ENCODE peak calls at places on chromosomes 7 and 10, in six cellular contexts. D is esophagus squamous epithelium, R is body of pancreas, B is adrenal gland, V is ovary, Q is IMR-90. L is an unnamed sample.

GRCh38 chr10:52454476-52454875 is 140.4 kb downstream of the DKK1 start:
- DNase-seq in Q (no peak), R (no peak), V (no peak), B (no peak), D (no peak), L (no peak)

GRCh38 chr7:123787227-123788007 is 38.6 kb upstream of the WASL start:
- DNase-seq in V (no peak), R (no peak), B (peak), Q (no peak), D (no peak), L (no peak)

GRCh38 chr10:35848412-35848811 is 206.3 kb upstream of the FZD8 start:
- DNase-seq in D (no peak), Q (no peak), V (no peak), B (no peak), R (no peak), L (no peak)

GRCh38 chr7:23426876-23427275 is 43.4 kb downstream of the IGF2BP3 start:
- DNase-seq in Q (peak), D (no peak), B (no peak), V (no peak), R (no peak), L (no peak)

GRCh38 chr10:107163904-107164861 is at the start of gene SORCS1:
- DNase-seq in V (no peak), R (peak), D (no peak), Q (no peak), B (no peak), L (peak)

GRCh38 chr7:111803015-111803758 is 240.9 kb upstream of the IMMP2L start:
- DNase-seq in R (no peak), V (no peak), D (no peak), B (no peak), Q (peak), L (no peak)

GRCh38 chr10:119111968-119112515 is 8.1 kb downstream of the DENND10 start:
- DNase-seq in Q (peak), B (no peak), R (no peak), V (no peak), D (no peak), L (no peak)

GRCh38 chr7:82293467-82293866 is 150.1 kb downstream of the CACNA2D1 start:
- DNase-seq in B (no peak), R (no peak), V (no peak), Q (no peak), D (no peak), L (no peak)

GRCh38 chr7:142806021-142806353 is 35.2 kb downstream of the PRSS2 start:
- DNase-seq in Q (no peak), R (no peak), V (no peak), B (no peak), D (no peak), L (no peak)

GRCh38 chr7:142803901-142804300 is 33.1 kb downstream of the PRSS2 start:
- DNase-seq in B (no peak), Q (no peak), D (no peak), V (no peak), R (no peak), L (no peak)

GRCh38 chr7:142806957-142807356 is 36.2 kb downstream of the PRSS2 start:
- DNase-seq in Q (no peak), B (no peak), V (no peak), D (no peak), R (no peak), L (no peak)

GRCh38 chr7:142805350-142806020 is 34.7 kb downstream of the PRSS2 start:
- DNase-seq in B (no peak), Q (no peak), D (no peak), V (no peak), R (no peak), L (no peak)

DNA sequence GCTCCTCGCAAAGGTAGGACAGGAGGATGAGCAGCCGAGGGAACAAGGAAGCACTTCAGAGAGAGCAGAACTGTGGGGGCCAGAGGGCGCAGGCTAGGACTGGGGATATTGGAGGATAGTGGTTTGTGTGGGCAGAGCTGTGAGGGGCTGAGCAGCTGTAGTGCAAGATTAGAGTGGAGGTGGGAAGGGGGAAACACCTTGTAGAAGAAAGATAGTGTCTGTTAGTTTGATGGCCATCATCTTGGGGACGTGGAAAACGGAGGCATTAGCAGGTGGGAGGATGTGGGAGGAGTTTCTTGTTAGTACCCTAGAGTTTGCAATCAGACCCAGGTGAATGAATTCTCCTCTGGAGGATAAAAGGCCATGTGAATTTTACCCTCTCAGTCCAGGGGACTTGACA is 33.9 kb downstream of the PRSS2 start:
- DNase-seq in D (no peak), R (no peak), B (no peak), V (no peak), Q (no peak), L (no peak)
- TF ChIP-seq POLR2A in D (no peak), R (no peak), B (no peak), V (no peak), Q (no peak), L (no peak)

DNA sequence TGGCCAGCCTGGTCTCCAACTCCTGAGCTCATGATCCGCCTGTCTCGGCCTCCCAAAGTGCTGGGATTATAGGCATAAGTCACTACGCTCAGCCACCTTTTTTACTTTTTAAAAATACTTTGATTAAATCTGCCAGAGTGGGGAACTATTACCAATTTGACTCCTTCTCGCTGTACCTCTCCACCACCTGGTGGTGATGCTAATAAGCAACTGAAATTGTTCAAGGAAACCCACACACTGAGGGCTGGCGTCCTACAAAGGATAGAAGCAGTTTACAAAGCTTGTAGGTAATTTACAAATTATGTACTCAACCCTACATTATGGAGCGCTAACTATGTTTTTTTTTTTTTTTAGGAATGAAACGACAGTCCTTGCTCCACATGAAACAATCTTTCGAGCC is 111.1 kb downstream of the CPED1 start:
- DNase-seq in V (no peak), Q (no peak), D (no peak), R (no peak), B (no peak), L (no peak)
- TF ChIP-seq CTCF in V (no peak), Q (peak), D (no peak), R (no peak), B (no peak), L (no peak)

GRCh38 chr10:68562666-68563522 is 2.8 kb downstream of the TET1 start:
- DNase-seq in Q (peak), R (no peak), V (no peak), D (no peak), B (no peak), L (no peak)
- H3K27ac ChIP-seq in Q (peak), R (no peak), V (peak), D (peak), B (no peak), L (no peak)

GRCh38 chr10:11167233-11167979 is 149.7 kb downstream of the CELF2 start:
- DNase-seq in R (no peak), V (no peak), D (no peak), B (no peak), Q (no peak), L (no peak)

GRCh38 chr10:11162828-11163599 is 145.3 kb downstream of the CELF2 start:
- DNase-seq in R (peak), B (peak), V (no peak), D (peak), Q (no peak), L (peak)

GRCh38 chr10:11165591-11166543 is 148.2 kb downstream of the CELF2 start:
- DNase-seq in Q (no peak), B (no peak), D (no peak), R (peak), V (peak), L (peak)

GRCh38 chr10:11163990-11164805 is 146.5 kb downstream of the CELF2 start:
- DNase-seq in B (no peak), Q (no peak), D (no peak), R (no peak), V (no peak), L (no peak)

DNA sequence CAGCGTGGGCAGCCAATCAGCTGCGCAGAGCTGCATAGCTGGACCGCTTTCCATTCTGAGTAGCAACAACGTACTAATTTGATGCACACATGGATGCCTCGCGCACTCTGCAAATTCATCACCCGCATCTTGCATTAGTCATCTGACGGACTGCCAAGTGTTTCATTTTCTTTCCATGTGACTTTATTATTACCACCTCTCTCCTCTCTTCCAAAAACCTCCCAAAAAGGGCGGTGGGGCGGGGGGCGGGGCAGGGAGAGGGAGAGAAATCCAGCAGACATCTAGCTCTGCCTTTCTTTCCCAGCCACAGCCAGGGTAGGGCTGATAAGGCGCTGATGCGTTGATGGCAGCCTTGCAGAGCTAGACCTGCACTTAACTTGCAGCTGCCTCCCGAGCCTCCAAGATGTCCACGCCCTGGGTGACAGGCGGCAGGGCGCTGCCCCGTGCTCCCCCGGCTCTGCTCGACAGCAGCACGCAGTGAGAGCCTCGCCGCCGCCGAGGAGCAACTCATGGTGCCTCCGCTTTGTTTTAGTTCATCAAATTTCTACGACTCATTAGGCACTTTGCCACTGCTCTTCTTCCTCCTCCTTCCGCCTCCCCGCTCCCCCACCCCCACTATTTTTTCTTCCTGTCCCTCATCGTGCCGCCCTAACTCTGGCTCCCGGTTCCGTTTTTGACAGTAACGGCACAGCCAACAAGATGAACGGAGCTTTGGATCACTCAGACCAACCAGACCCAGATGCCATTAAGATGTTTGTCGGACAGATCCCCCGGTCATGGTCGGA is 147.3 kb downstream of the CELF2 start:
- DNase-seq in V (peak), R (peak), Q (peak), B (peak), D (no peak), L (peak)
- TF ChIP-seq POLR2A in V (no peak), R (no peak), Q (no peak), B (peak), D (peak), L (no peak)

DNA sequence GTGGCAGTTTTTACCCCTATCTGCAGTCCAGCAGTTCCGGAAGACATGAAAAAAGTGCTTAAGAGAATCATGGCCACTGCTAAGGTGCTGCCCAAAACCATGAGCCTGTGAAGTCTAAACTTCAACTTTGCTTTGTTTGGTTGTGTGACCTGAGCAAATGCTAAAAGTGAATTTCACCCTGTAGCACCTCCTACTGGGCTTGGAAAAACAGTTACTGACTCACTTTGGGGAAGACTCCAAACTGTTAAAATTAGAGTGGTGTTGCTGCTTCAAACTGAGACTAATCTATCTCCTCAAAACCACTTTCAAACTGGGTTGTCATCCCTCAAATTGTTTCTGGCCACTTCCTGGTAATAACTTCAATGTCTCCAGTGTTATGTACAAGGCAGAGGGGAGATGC is 21.3 kb downstream of the MKX start:
- DNase-seq in V (no peak), Q (no peak), B (no peak), D (no peak), R (no peak), L (no peak)
- TF ChIP-seq CTCF in V (no peak), Q (peak), B (no peak), D (no peak), R (no peak), L (no peak)

GRCh38 chr7:57876-58275 is 134.5 kb upstream of the FAM20C start:
- DNase-seq in D (no peak), Q (no peak), R (no peak), B (peak), V (no peak), L (no peak)

GRCh38 chr7:60706-61105 is 131.7 kb upstream of the FAM20C start:
- DNase-seq in R (no peak), B (peak), D (no peak), V (no peak), Q (no peak), L (no peak)

GRCh38 chr7:59986-60675 is 132.2 kb upstream of the FAM20C start:
- DNase-seq in B (peak), V (no peak), D (no peak), Q (no peak), R (no peak), L (no peak)

GRCh38 chr7:58316-58715 is 134.1 kb upstream of the FAM20C start:
- DNase-seq in Q (no peak), R (no peak), B (peak), V (no peak), D (no peak), L (no peak)

GRCh38 chr7:59079-59825 is 133.1 kb upstream of the FAM20C start:
- DNase-seq in D (no peak), V (no peak), Q (no peak), R (no peak), B (peak), L (no peak)
- H3K27ac ChIP-seq in D (no peak), V (no peak), Q (no peak), R (no peak), B (no peak), L (no peak)

GRCh38 chr10:63630085-63630927 is 109.1 kb downstream of the REEP3 start:
- DNase-seq in R (peak), D (peak), Q (peak), B (peak), V (peak), L (peak)
- TF ChIP-seq POLR2A in R (peak), D (peak), Q (peak), B (peak), V (peak), L (peak)

GRCh38 chr7:131010029-131010705 is 276.2 kb upstream of the KLF14 start:
- DNase-seq in R (no peak), B (no peak), V (no peak), D (no peak), Q (no peak), L (no peak)

GRCh38 chr7:131010714-131011436 is 276.9 kb upstream of the KLF14 start:
- DNase-seq in Q (peak), V (no peak), D (no peak), B (no peak), R (no peak), L (no peak)

GRCh38 chr7:131008840-131009651 is 275.0 kb upstream of the KLF14 start:
- DNase-seq in Q (peak), B (no peak), D (no peak), R (no peak), V (no peak), L (no peak)

GRCh38 chr7:131004371-131004770 is 270.4 kb upstream of the KLF14 start:
- DNase-seq in Q (no peak), D (no peak), V (no peak), B (no peak), R (no peak), L (no peak)

DNA sequence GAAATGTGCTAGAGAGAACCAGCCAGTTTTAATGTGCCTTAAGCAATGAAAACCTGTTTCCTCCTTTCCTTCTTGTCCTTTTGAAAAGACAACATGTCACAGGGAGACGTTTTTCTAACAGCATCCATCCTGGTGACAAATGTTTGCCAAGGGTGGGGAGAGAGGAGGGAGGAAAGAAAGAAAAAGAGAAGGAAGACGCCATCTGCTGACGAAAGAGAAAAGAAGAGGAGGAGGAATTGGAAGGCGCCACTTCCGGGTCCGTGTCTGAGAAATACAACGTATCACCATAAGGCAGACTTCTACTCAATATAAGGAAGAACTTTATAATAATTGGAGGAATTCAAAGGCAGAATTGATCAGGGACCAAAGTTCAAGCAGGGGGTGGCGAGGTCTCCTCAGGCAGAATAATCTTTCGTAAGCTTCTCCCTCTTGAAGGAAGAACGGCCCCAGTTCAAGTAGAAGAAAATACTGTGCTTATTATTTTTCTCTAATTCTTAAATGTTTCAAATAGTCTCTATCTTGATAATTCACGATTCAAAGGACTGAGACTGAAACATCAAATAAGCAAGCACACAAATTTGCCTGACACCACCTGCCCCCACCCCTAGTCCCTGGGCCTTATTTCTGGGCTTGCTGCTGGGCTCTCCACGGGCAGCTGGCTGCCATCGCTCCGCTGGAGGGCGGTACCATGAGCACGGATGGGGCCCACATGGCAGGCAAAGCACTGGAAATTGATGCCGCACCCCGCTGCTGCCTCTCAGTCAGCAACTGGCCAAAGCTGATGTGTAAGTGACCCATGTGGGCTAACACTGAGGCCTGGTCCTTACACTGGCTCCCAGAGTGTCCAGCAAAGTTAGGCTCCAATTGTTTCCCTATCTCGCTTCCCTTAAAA is 273.7 kb upstream of the KLF14 start:
- DNase-seq in R (peak), V (peak), Q (peak), D (no peak), B (peak), L (peak)
- TF ChIP-seq CTCF in R (peak), V (no peak), Q (peak), D (peak), B (peak), L (no peak)

DNA sequence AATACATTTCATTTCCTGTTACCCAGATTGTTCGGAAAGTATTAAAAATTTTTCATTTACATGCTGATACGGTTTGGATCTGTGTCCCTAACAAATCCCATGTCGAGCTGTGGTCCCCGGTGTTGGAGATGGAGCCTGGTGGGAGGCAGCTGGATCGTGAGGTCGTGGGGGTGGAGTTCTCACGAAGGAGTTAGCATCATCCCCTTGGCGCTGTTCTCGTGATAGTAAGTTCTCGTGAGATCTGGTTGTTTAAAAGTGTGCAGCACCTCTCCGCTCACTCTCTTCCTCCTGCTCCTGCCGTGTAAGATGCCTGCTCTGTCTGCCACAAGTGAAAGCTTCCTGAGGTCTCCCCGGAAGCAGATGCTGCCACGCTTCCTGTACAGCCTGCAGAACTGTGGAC is 30.9 kb downstream of the PLEKHS1 start:
- DNase-seq in R (no peak), B (no peak), V (no peak), D (no peak), Q (no peak), L (no peak)
- H3K27ac ChIP-seq in R (no peak), B (no peak), V (no peak), D (no peak), Q (no peak), L (no peak)

GRCh38 chr10:69570050-69570816 is 3.0 kb downstream of the NEUROG3 start:
- DNase-seq in R (peak), B (no peak), Q (no peak), D (no peak), V (no peak), L (no peak)

GRCh38 chr10:69573056-69573806 is at the start of gene NEUROG3:
- DNase-seq in R (no peak), Q (no peak), B (no peak), D (no peak), V (no peak), L (no peak)

GRCh38 chr10:69571618-69572158 is 1.5 kb downstream of the NEUROG3 start:
- DNase-seq in D (no peak), V (no peak), R (no peak), B (no peak), Q (no peak), L (no peak)

GRCh38 chr10:69574571-69574978 is 1.4 kb upstream of the NEUROG3 start:
- DNase-seq in D (no peak), Q (no peak), V (no peak), B (no peak), R (no peak), L (no peak)

GRCh38 chr10:69572159-69573055 is 815 bp downstream of the NEUROG3 start:
- DNase-seq in Q (peak), D (no peak), B (no peak), V (no peak), R (no peak), L (no peak)
- TF ChIP-seq POLR2A in Q (no peak), D (no peak), B (no peak), V (no peak), R (no peak), L (no peak)